ENCODE peak calls at places on chromosomes 3 and 15, in five cellular contexts. One of them, this sample, is unnamed.
A peak's percentile ranks its signal among the peaks of the same experiment; 100 is the strongest.

GRCh38 chr15:25694823-25695312 is 168.3 kb downstream of the ATP10A start:
- DNase-seq in GM23338: no peak
- DNase-seq in effector memory CD8-positive, alpha-beta T cell: no peak
- DNase-seq in AG08396: no peak
- DNase-seq in mammary epithelial cell: no peak
- DNase-seq in this sample: no peak

GRCh38 chr3:88057650-88058321 is 1.0 kb downstream of the CGGBP1 start:
- DNase-seq in GM23338: no peak
- DNase-seq in effector memory CD8-positive, alpha-beta T cell: no peak
- DNase-seq in AG08396: peak; percentile 4
- DNase-seq in mammary epithelial cell: peak; percentile 11
- DNase-seq in this sample: no peak

GRCh38 chr3:43372007-43372754 is 85.8 kb downstream of the SNRK start:
- DNase-seq in GM23338: peak; percentile 19
- DNase-seq in effector memory CD8-positive, alpha-beta T cell: no peak
- DNase-seq in AG08396: no peak
- DNase-seq in mammary epithelial cell: no peak
- DNase-seq in this sample: no peak

GRCh38 chr15:62212746-62213145 is 47.7 kb upstream of the C2CD4B start:
- DNase-seq in GM23338: no peak
- DNase-seq in effector memory CD8-positive, alpha-beta T cell: no peak
- DNase-seq in AG08396: no peak
- DNase-seq in mammary epithelial cell: no peak
- DNase-seq in this sample: no peak

GRCh38 chr3:117519776-117520175 is 810.2 kb downstream of the TUSC7 start:
- DNase-seq in GM23338: no peak
- DNase-seq in effector memory CD8-positive, alpha-beta T cell: no peak
- DNase-seq in AG08396: no peak
- DNase-seq in mammary epithelial cell: no peak
- DNase-seq in this sample: no peak

GRCh38 chr15:36831125-36831914 is 251.9 kb downstream of the CDIN1 start:
- DNase-seq in GM23338: no peak
- DNase-seq in effector memory CD8-positive, alpha-beta T cell: no peak
- DNase-seq in AG08396: peak; percentile 61
- DNase-seq in mammary epithelial cell: peak; percentile 69
- DNase-seq in this sample: no peak

GRCh38 chr3:42497009-42497731 is 5.3 kb upstream of the VIPR1 start:
- DNase-seq in GM23338: peak; percentile 93
- DNase-seq in effector memory CD8-positive, alpha-beta T cell: no peak
- DNase-seq in AG08396: no peak
- DNase-seq in mammary epithelial cell: no peak
- DNase-seq in this sample: peak; percentile 1

GRCh38 chr15:41150279-41150678 is 34.2 kb upstream of the INO80 start:
- DNase-seq in GM23338: no peak
- DNase-seq in effector memory CD8-positive, alpha-beta T cell: no peak
- DNase-seq in AG08396: no peak
- DNase-seq in mammary epithelial cell: no peak
- DNase-seq in this sample: no peak

This sample was measured in activated B cell treated with CpG ODN at 0.5 μM for 24 hours.